ENCODE peak calls at places on chromosome 20, in five cellular contexts. One of them, this sample, is unnamed.

GRCh38 chr20:21301940-21302644 is 1.0 kb upstream of the XRN2 start:
- DNase-seq in activated CD8-positive, alpha-beta T cell treated with anti-CD3 and anti-CD28 coated beads for 36 hours: no peak
- DNase-seq in stimulated activated CD4-positive, alpha-beta T cell treated with anti-CD3 and anti-CD28 coated beads, Interleukin-4, amount 100 ng/mL, for 24 hours: no peak
- DNase-seq in cardiac septum: no peak
- DNase-seq in SW480: no peak
- DNase-seq in this sample: no peak

GRCh38 chr20:3398681-3399252 is 8.7 kb downstream of the DNAAF9 start:
- DNase-seq in activated CD8-positive, alpha-beta T cell treated with anti-CD3 and anti-CD28 coated beads for 36 hours: no peak
- DNase-seq in stimulated activated CD4-positive, alpha-beta T cell treated with anti-CD3 and anti-CD28 coated beads, Interleukin-4, amount 100 ng/mL, for 24 hours: no peak
- DNase-seq in cardiac septum: no peak
- DNase-seq in SW480: no peak
- DNase-seq in this sample: no peak

GRCh38 chr20:51696304-51697118 is 71.7 kb downstream of the ATP9A start:
- DNase-seq in activated CD8-positive, alpha-beta T cell treated with anti-CD3 and anti-CD28 coated beads for 36 hours: no peak
- DNase-seq in stimulated activated CD4-positive, alpha-beta T cell treated with anti-CD3 and anti-CD28 coated beads, Interleukin-4, amount 100 ng/mL, for 24 hours: no peak
- DNase-seq in cardiac septum: no peak
- DNase-seq in SW480: no peak
- DNase-seq in this sample: no peak

GRCh38 chr20:57990396-57990987 is 238.0 kb downstream of the ANKRD60 start:
- DNase-seq in activated CD8-positive, alpha-beta T cell treated with anti-CD3 and anti-CD28 coated beads for 36 hours: no peak
- DNase-seq in stimulated activated CD4-positive, alpha-beta T cell treated with anti-CD3 and anti-CD28 coated beads, Interleukin-4, amount 100 ng/mL, for 24 hours: no peak
- DNase-seq in cardiac septum: no peak
- DNase-seq in SW480: no peak
- DNase-seq in this sample: no peak

GRCh38 chr20:3924304-3925112 is 35.3 kb downstream of the PANK2 start:
- DNase-seq in activated CD8-positive, alpha-beta T cell treated with anti-CD3 and anti-CD28 coated beads for 36 hours: no peak
- DNase-seq in stimulated activated CD4-positive, alpha-beta T cell treated with anti-CD3 and anti-CD28 coated beads, Interleukin-4, amount 100 ng/mL, for 24 hours: no peak
- DNase-seq in cardiac septum: no peak
- DNase-seq in SW480: no peak
- DNase-seq in this sample: no peak

GRCh38 chr20:17898548-17898994 is 70.0 kb downstream of the SNX5 start:
- DNase-seq in activated CD8-positive, alpha-beta T cell treated with anti-CD3 and anti-CD28 coated beads for 36 hours: peak
- DNase-seq in stimulated activated CD4-positive, alpha-beta T cell treated with anti-CD3 and anti-CD28 coated beads, Interleukin-4, amount 100 ng/mL, for 24 hours: peak
- DNase-seq in cardiac septum: no peak
- DNase-seq in SW480: peak
- DNase-seq in this sample: peak

GRCh38 chr20:25071722-25072121 is 10.2 kb downstream of the VSX1 start:
- DNase-seq in activated CD8-positive, alpha-beta T cell treated with anti-CD3 and anti-CD28 coated beads for 36 hours: no peak
- DNase-seq in stimulated activated CD4-positive, alpha-beta T cell treated with anti-CD3 and anti-CD28 coated beads, Interleukin-4, amount 100 ng/mL, for 24 hours: no peak
- DNase-seq in cardiac septum: peak
- DNase-seq in SW480: no peak
- DNase-seq in this sample: no peak

GRCh38 chr20:9038791-9039190 is 30.1 kb upstream of the PLCB4 start:
- DNase-seq in activated CD8-positive, alpha-beta T cell treated with anti-CD3 and anti-CD28 coated beads for 36 hours: no peak
- DNase-seq in stimulated activated CD4-positive, alpha-beta T cell treated with anti-CD3 and anti-CD28 coated beads, Interleukin-4, amount 100 ng/mL, for 24 hours: no peak
- DNase-seq in cardiac septum: no peak
- DNase-seq in SW480: no peak
- DNase-seq in this sample: no peak

GRCh38 chr20:50191065-50191565 is 485 bp downstream of the CEBPB start:
- DNase-seq in activated CD8-positive, alpha-beta T cell treated with anti-CD3 and anti-CD28 coated beads for 36 hours: peak
- DNase-seq in stimulated activated CD4-positive, alpha-beta T cell treated with anti-CD3 and anti-CD28 coated beads, Interleukin-4, amount 100 ng/mL, for 24 hours: peak
- DNase-seq in cardiac septum: peak
- DNase-seq in SW480: peak
- DNase-seq in this sample: peak

GRCh38 chr20:40999841-41000240 is 28.8 kb upstream of the TOP1 start:
- DNase-seq in activated CD8-positive, alpha-beta T cell treated with anti-CD3 and anti-CD28 coated beads for 36 hours: no peak
- DNase-seq in stimulated activated CD4-positive, alpha-beta T cell treated with anti-CD3 and anti-CD28 coated beads, Interleukin-4, amount 100 ng/mL, for 24 hours: no peak
- DNase-seq in cardiac septum: no peak
- DNase-seq in SW480: no peak
- DNase-seq in this sample: no peak

This sample was measured in activated CD4-positive, alpha-beta memory T cell treated with anti-CD3 and anti-CD28 coated beads, Interleukin-2, amount 10 ng/mL, durations not matched to agents 7 days and 5 days.